ENCODE peak calls at places on chromosome 1, in eight cellular contexts. I is CD8-positive, alpha-beta T cell; Q is PC-9; D is WERI-Rb-1; K is coronary artery; A is fibroblast of pulmonary artery; E is Calu3; G is Peyer's patch. H is an unnamed sample.

GRCh38 chr1:1616045-1616821 is 933 bp downstream of the MIB2 start:
- DNase-seq in G (peak), I (no peak), E (no peak), D (no peak), Q (no peak), A (peak), K (no peak), H (no peak)

GRCh38 chr1:78005755-78006154 is 1.0 kb downstream of the DNAJB4 start:
- DNase-seq in Q (peak), I (no peak), D (no peak), G (no peak), A (peak), K (no peak), E (peak), H (no peak)

GRCh38 chr1:155051777-155052398 is 772 bp downstream of the ADAM15 start:
- DNase-seq in G (peak), A (peak), I (peak), Q (no peak), K (no peak), D (peak), E (peak), H (no peak)

GRCh38 chr1:154423303-154423987 is 18.3 kb downstream of the IL6R start:
- DNase-seq in I (no peak), G (no peak), A (peak), K (no peak), E (no peak), Q (peak), D (no peak), H (no peak)

GRCh38 chr1:22654692-22655091 is 1.7 kb downstream of the C1QB start:
- DNase-seq in D (no peak), I (no peak), G (no peak), K (no peak), A (no peak), E (no peak), Q (no peak), H (no peak)

GRCh38 chr1:156848461-156849150 is 10.3 kb downstream of the INSRR start:
- DNase-seq in A (no peak), G (peak), D (no peak), K (no peak), I (peak), E (no peak), Q (no peak), H (no peak)

GRCh38 chr1:85125891-85126290 is 74.9 kb downstream of the SYDE2 start:
- DNase-seq in D (no peak), K (no peak), I (no peak), E (no peak), G (no peak), A (no peak), Q (no peak), H (no peak)

GRCh38 chr1:53289050-53289429 is 38.8 kb downstream of the LRP8 start:
- DNase-seq in E (no peak), I (no peak), G (no peak), Q (no peak), D (peak), K (no peak), A (no peak), H (peak)

GRCh38 chr1:8847990-8848389 is 30.5 kb downstream of the ENO1 start:
- DNase-seq in G (peak), Q (no peak), E (no peak), I (no peak), A (no peak), D (no peak), K (no peak), H (no peak)

GRCh38 chr1:101388904-101389546 is 152.2 kb downstream of the S1PR1 start:
- DNase-seq in G (no peak), Q (no peak), K (no peak), A (peak), D (no peak), E (no peak), I (no peak), H (no peak)

GRCh38 chr1:156571959-156572662 is at the start of gene IQGAP3:
- DNase-seq in I (peak), A (peak), G (peak), D (peak), E (peak), Q (peak), K (peak), H (peak)

GRCh38 chr1:3940911-3941310 is 40.8 kb upstream of the C1orf174 start:
- DNase-seq in Q (no peak), E (no peak), G (no peak), D (no peak), K (no peak), A (no peak), I (no peak), H (no peak)

GRCh38 chr1:6935379-6936307 is 150.4 kb downstream of the CAMTA1 start:
- DNase-seq in E (no peak), A (no peak), I (no peak), G (no peak), Q (no peak), D (no peak), K (no peak), H (no peak)

GRCh38 chr1:178918955-178919354 is 48.1 kb upstream of the ANGPTL1 start:
- DNase-seq in D (no peak), Q (no peak), K (no peak), G (no peak), E (no peak), I (no peak), A (no peak), H (no peak)

GRCh38 chr1:113207019-113207418 is 134.0 kb downstream of the LRIG2 start:
- DNase-seq in K (no peak), D (no peak), A (no peak), G (no peak), E (no peak), I (no peak), Q (no peak), H (no peak)

GRCh38 chr1:118123436-118123835 is 61.6 kb downstream of the SPAG17 start:
- DNase-seq in K (no peak), D (no peak), E (no peak), G (no peak), A (no peak), Q (no peak), I (no peak), H (no peak)

GRCh38 chr1:199157494-199157893 is 518.7 kb downstream of the PTPRC start:
- DNase-seq in G (no peak), I (no peak), Q (peak), K (no peak), E (peak), D (no peak), A (peak), H (no peak)

GRCh38 chr1:181726608-181727007 is 243.3 kb downstream of the CACNA1E start:
- DNase-seq in D (no peak), E (no peak), A (no peak), I (no peak), K (no peak), Q (no peak), G (no peak), H (no peak)

GRCh38 chr1:115946116-115946515 is 30.2 kb upstream of the SLC22A15 start:
- DNase-seq in I (no peak), A (no peak), Q (no peak), E (no peak), G (no peak), K (no peak), D (no peak), H (no peak)

GRCh38 chr1:91603409-91603808 is 102.8 kb downstream of the CDC7 start:
- DNase-seq in I (no peak), G (no peak), D (no peak), Q (no peak), E (no peak), K (no peak), A (no peak), H (no peak)

GRCh38 chr1:54804471-54805132 is 3.5 kb upstream of the TTC22 start:
- DNase-seq in D (no peak), G (peak), Q (peak), I (no peak), A (no peak), K (no peak), E (no peak), H (no peak)

GRCh38 chr1:9406111-9406510 is 113.4 kb downstream of the SPSB1 start:
- DNase-seq in G (no peak), I (no peak), Q (no peak), A (no peak), D (peak), E (no peak), K (no peak), H (no peak)

GRCh38 chr1:48469616-48470500 is 2.1 kb downstream of the SPATA6 start:
- DNase-seq in D (no peak), I (no peak), Q (no peak), K (peak), G (no peak), A (peak), E (peak), H (no peak)

GRCh38 chr1:47664356-47664755 is 226.5 kb downstream of the FOXD2 start:
- DNase-seq in D (no peak), G (no peak), A (no peak), I (no peak), K (peak), Q (no peak), E (no peak), H (no peak)

GRCh38 chr1:206725053-206725963 is 40.6 kb downstream of the MAPKAPK2 start:
- DNase-seq in A (peak), D (peak), E (peak), G (no peak), Q (no peak), I (no peak), K (peak), H (no peak)

GRCh38 chr1:223803211-223803610 is 42.5 kb downstream of the TP53BP2 start:
- DNase-seq in I (no peak), K (no peak), E (no peak), Q (no peak), D (no peak), G (no peak), A (no peak), H (no peak)

GRCh38 chr1:41486053-41486891 is 1.8 kb upstream of the EDN2 start:
- DNase-seq in D (no peak), Q (no peak), E (no peak), G (peak), A (peak), K (no peak), I (no peak), H (no peak)

GRCh38 chr1:2255420-2256369 is 27.6 kb downstream of the SKI start:
- DNase-seq in D (no peak), I (peak), E (no peak), G (no peak), K (no peak), A (peak), Q (peak), H (no peak)

GRCh38 chr1:6762060-6762459 is 23.2 kb upstream of the CAMTA1 start:
- DNase-seq in K (no peak), G (no peak), A (no peak), E (no peak), D (no peak), I (no peak), Q (peak), H (no peak)

DNA sequence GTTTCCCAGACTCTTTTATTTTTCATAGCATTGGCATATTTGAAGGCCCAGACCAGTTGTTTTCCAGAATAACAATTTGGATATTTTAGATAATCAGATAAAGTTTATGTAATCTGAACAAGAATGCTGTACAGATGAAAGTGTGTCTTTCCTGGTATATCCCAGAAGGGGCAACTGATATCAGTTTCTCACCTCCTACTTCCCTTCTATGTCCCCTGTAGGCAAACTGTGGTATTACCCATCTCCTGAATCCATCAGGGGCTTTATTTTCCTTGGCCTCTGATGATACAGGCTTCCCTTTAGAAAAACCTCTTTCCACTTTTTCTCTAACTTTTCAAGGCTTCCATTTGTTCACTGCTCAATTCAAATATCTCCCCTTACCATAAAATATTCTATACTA is 87.5 kb upstream of the RGS1 start:
- DNase-seq in Q (no peak), A (no peak), G (no peak), E (no peak), K (no peak), I (no peak), D (no peak), H (no peak)
- TF ChIP-seq CTCF in Q (peak), A (peak), G (peak), E (no peak), K (no peak), I (no peak), D (no peak), H (no peak)

GRCh38 chr1:207993477-207994445 is 82.8 kb upstream of the CD34 start:
- DNase-seq in D (peak), K (no peak), I (no peak), E (peak), Q (no peak), A (peak), G (no peak), H (no peak)
- TF ChIP-seq CTCF in D (peak), K (no peak), I (no peak), E (peak), Q (peak), A (peak), G (peak), H (peak)

GRCh38 chr1:29183287-29183686 is 1.6 kb upstream of the SRSF4 start:
- DNase-seq in K (no peak), D (no peak), A (no peak), Q (no peak), I (no peak), G (no peak), E (no peak), H (no peak)

GRCh38 chr1:29186252-29186651 is 4.6 kb upstream of the SRSF4 start:
- DNase-seq in E (no peak), D (no peak), I (no peak), A (no peak), G (no peak), Q (peak), K (no peak), H (no peak)

GRCh38 chr1:29181413-29182225 is at the start of gene SRSF4:
- DNase-seq in K (peak), D (peak), G (peak), A (peak), E (peak), Q (peak), I (peak), H (peak)

GRCh38 chr1:29190718-29191117 is 9.0 kb upstream of the SRSF4 start:
- DNase-seq in E (no peak), I (no peak), K (no peak), A (no peak), D (no peak), Q (no peak), G (no peak), H (no peak)

GRCh38 chr1:29186707-29187106 is 5.0 kb upstream of the SRSF4 start:
- DNase-seq in E (no peak), K (no peak), I (no peak), A (no peak), G (no peak), D (no peak), Q (no peak), H (no peak)
- TF ChIP-seq CTCF in E (no peak), K (no peak), I (no peak), A (no peak), G (no peak), D (no peak), Q (no peak), H (no peak)

GRCh38 chr1:32727876-32728275 is 25.3 kb upstream of the SYNC start:
- DNase-seq in G (no peak), Q (no peak), D (no peak), A (no peak), E (no peak), I (no peak), K (no peak), H (no peak)
- TF ChIP-seq CTCF in G (no peak), Q (no peak), D (no peak), A (no peak), E (no peak), I (no peak), K (no peak), H (no peak)

GRCh38 chr1:27522860-27523665 is 33.1 kb upstream of the WASF2 start:
- DNase-seq in Q (no peak), A (peak), G (no peak), D (peak), K (no peak), E (no peak), I (peak), H (no peak)
- TF ChIP-seq CTCF in Q (no peak), A (peak), G (no peak), D (peak), K (no peak), E (no peak), I (peak), H (peak)

GRCh38 chr1:31765041-31765467 is 914 bp upstream of the ADGRB2 start:
- DNase-seq in E (peak), K (no peak), A (peak), G (no peak), D (peak), Q (no peak), I (no peak), H (no peak)
- TF ChIP-seq CTCF in E (no peak), K (no peak), A (peak), G (no peak), D (peak), Q (peak), I (no peak), H (peak)

GRCh38 chr1:230773396-230774033 is 26.3 kb downstream of the CAPN9 start:
- DNase-seq in K (no peak), G (no peak), E (no peak), D (no peak), A (no peak), I (no peak), Q (no peak), H (no peak)
- TF ChIP-seq CTCF in K (no peak), G (no peak), E (no peak), D (no peak), A (no peak), I (no peak), Q (peak), H (no peak)